ENCODE peak calls at places on chromosomes 4 and X, in seven cellular contexts. One of them, this sample, is unnamed.

GRCh38 chr4:2305766-2306501 is 44.0 kb upstream of the MXD4 start:
- DNase-seq in lung: peak; percentile 23
- DNase-seq in ovary: no peak
- DNase-seq in sigmoid colon: no peak
- DNase-seq in left lung: no peak
- DNase-seq in Caco-2: no peak
- DNase-seq in GM23248: no peak
- DNase-seq in this sample: peak; percentile 38

GRCh38 chrX:148958896-148959295 is 458.5 kb downstream of the AFF2 start:
- DNase-seq in Caco-2: no peak
- DNase-seq in left lung: no peak
- DNase-seq in GM23248: peak; percentile 14
- DNase-seq in ovary: no peak
- DNase-seq in sigmoid colon: no peak
- DNase-seq in lung: no peak
- DNase-seq in this sample: no peak

GRCh38 chrX:74458738-74459137 is 37.4 kb downstream of the SLC16A2 start:
- DNase-seq in lung: no peak
- DNase-seq in left lung: no peak
- DNase-seq in Caco-2: no peak
- DNase-seq in sigmoid colon: no peak
- DNase-seq in ovary: no peak
- DNase-seq in GM23248: peak; percentile 70
- DNase-seq in this sample: no peak

GRCh38 chrX:47574609-47575325 is 7.5 kb upstream of the TIMP1 start:
- DNase-seq in lung: no peak
- DNase-seq in sigmoid colon: no peak
- DNase-seq in left lung: no peak
- DNase-seq in Caco-2: no peak
- DNase-seq in ovary: no peak
- DNase-seq in GM23248: no peak
- DNase-seq in this sample: no peak

GRCh38 chr4:150366487-150366999 is 215.4 kb upstream of the MAB21L2 start:
- DNase-seq in ovary: no peak
- DNase-seq in Caco-2: no peak
- DNase-seq in lung: no peak
- DNase-seq in sigmoid colon: no peak
- DNase-seq in left lung: no peak
- DNase-seq in GM23248: no peak
- DNase-seq in this sample: no peak

GRCh38 chr4:54318904-54319303 is 89.8 kb downstream of the PDGFRA start:
- DNase-seq in ovary: no peak
- DNase-seq in Caco-2: peak; percentile 14
- DNase-seq in GM23248: peak; percentile 75
- DNase-seq in lung: no peak
- DNase-seq in left lung: no peak
- DNase-seq in sigmoid colon: no peak
- DNase-seq in this sample: no peak

GRCh38 chrX:72568406-72569092 is 4.1 kb downstream of the HDAC8 start:
- DNase-seq in GM23248: peak; percentile 46
- DNase-seq in Caco-2: no peak
- DNase-seq in lung: no peak
- DNase-seq in ovary: no peak
- DNase-seq in sigmoid colon: no peak
- DNase-seq in left lung: no peak
- DNase-seq in this sample: no peak

GRCh38 chr4:65538571-65538970 is 131.7 kb downstream of the EPHA5 start:
- DNase-seq in left lung: no peak
- DNase-seq in sigmoid colon: no peak
- DNase-seq in lung: no peak
- DNase-seq in Caco-2: no peak
- DNase-seq in ovary: no peak
- DNase-seq in GM23248: peak; percentile 0
- DNase-seq in this sample: no peak

GRCh38 chr4:164021947-164022346 is 527.5 kb downstream of the TMA16 start:
- DNase-seq in ovary: no peak
- DNase-seq in GM23248: no peak
- DNase-seq in left lung: no peak
- DNase-seq in Caco-2: no peak
- DNase-seq in lung: no peak
- DNase-seq in sigmoid colon: no peak
- DNase-seq in this sample: no peak

GRCh38 chr4:153573881-153574807 is 108.0 kb downstream of the TMEM131L start:
- DNase-seq in GM23248: peak; percentile 87
- DNase-seq in sigmoid colon: peak; percentile 84
- DNase-seq in Caco-2: peak; percentile 58
- DNase-seq in left lung: peak; percentile 59
- DNase-seq in lung: peak; percentile 40
- DNase-seq in ovary: peak; percentile 59
- DNase-seq in this sample: peak; percentile 76

GRCh38 chrX:153643431-153644351 is 3.3 kb upstream of the DUSP9 start:
- DNase-seq in GM23248: peak; percentile 41
- DNase-seq in ovary: no peak
- DNase-seq in sigmoid colon: peak; percentile 56
- DNase-seq in lung: no peak
- DNase-seq in Caco-2: peak; percentile 43
- DNase-seq in left lung: no peak
- DNase-seq in this sample: peak; percentile 77

GRCh38 chr4:16212138-16212782 is 14.0 kb downstream of the TAPT1 start:
- DNase-seq in GM23248: no peak
- DNase-seq in lung: no peak
- DNase-seq in left lung: no peak
- DNase-seq in Caco-2: no peak
- DNase-seq in sigmoid colon: no peak
- DNase-seq in ovary: no peak
- DNase-seq in this sample: no peak
- H3K9me3 ChIP-seq in GM23248: no peaks in the 10 kb centered on the region
- H3K9me3 ChIP-seq in lung: no peaks in the 10 kb centered on the region
- H3K9me3 ChIP-seq in left lung: no peaks in the 10 kb centered on the region
- H3K9me3 ChIP-seq in Caco-2: no peaks in the 10 kb centered on the region
- H3K9me3 ChIP-seq in sigmoid colon: no peaks in the 10 kb centered on the region
- H3K9me3 ChIP-seq in ovary: no peaks in the 10 kb centered on the region
- H3K9me3 ChIP-seq in this sample: no peaks in the 10 kb centered on the region

GRCh38 chr4:7549866-7550265 is 115.1 kb upstream of the PSAPL1 start:
- DNase-seq in sigmoid colon: no peak
- DNase-seq in ovary: no peak
- DNase-seq in lung: no peak
- DNase-seq in GM23248: no peak
- DNase-seq in Caco-2: no peak
- DNase-seq in left lung: no peak
- DNase-seq in this sample: no peak

GRCh38 chr4:7556558-7556957 is 121.8 kb upstream of the PSAPL1 start:
- DNase-seq in ovary: no peak
- DNase-seq in Caco-2: no peak
- DNase-seq in sigmoid colon: no peak
- DNase-seq in left lung: no peak
- DNase-seq in GM23248: no peak
- DNase-seq in lung: no peak
- DNase-seq in this sample: no peak

GRCh38 chr4:7553280-7553679 is 118.5 kb upstream of the PSAPL1 start:
- DNase-seq in sigmoid colon: no peak
- DNase-seq in lung: no peak
- DNase-seq in GM23248: no peak
- DNase-seq in left lung: no peak
- DNase-seq in ovary: no peak
- DNase-seq in Caco-2: no peak
- DNase-seq in this sample: peak; percentile 4

GRCh38 chr4:7554885-7555284 is 120.2 kb upstream of the PSAPL1 start:
- DNase-seq in ovary: no peak
- DNase-seq in lung: no peak
- DNase-seq in left lung: no peak
- DNase-seq in GM23248: no peak
- DNase-seq in Caco-2: peak; percentile 31
- DNase-seq in sigmoid colon: no peak
- DNase-seq in this sample: no peak

GRCh38 chr4:7552466-7552865 is 117.7 kb upstream of the PSAPL1 start:
- DNase-seq in ovary: no peak
- DNase-seq in sigmoid colon: no peak
- DNase-seq in lung: no peak
- DNase-seq in left lung: no peak
- DNase-seq in Caco-2: no peak
- DNase-seq in GM23248: no peak
- DNase-seq in this sample: peak; percentile 17
- H3K9me3 ChIP-seq in ovary: no peaks in the 10 kb centered on the region
- H3K9me3 ChIP-seq in sigmoid colon: no peaks in the 10 kb centered on the region
- H3K9me3 ChIP-seq in lung: peaks cover 39% of the 10 kb centered on the region
- H3K9me3 ChIP-seq in left lung: no peaks in the 10 kb centered on the region
- H3K9me3 ChIP-seq in Caco-2: peaks cover 10% of the 10 kb centered on the region
- H3K9me3 ChIP-seq in GM23248: peaks cover 3% of the 10 kb centered on the region
- H3K9me3 ChIP-seq in this sample: peaks cover 14% of the 10 kb centered on the region

GRCh38 chr4:180610317-180610716 is 1632.9 kb upstream of the TENM3 start:
- DNase-seq in Caco-2: no peak
- DNase-seq in GM23248: no peak
- DNase-seq in lung: no peak
- DNase-seq in sigmoid colon: no peak
- DNase-seq in ovary: no peak
- DNase-seq in left lung: no peak
- DNase-seq in this sample: no peak

GRCh38 chr4:180617203-180617602 is 1626.0 kb upstream of the TENM3 start:
- DNase-seq in left lung: no peak
- DNase-seq in GM23248: no peak
- DNase-seq in ovary: no peak
- DNase-seq in lung: no peak
- DNase-seq in sigmoid colon: no peak
- DNase-seq in Caco-2: peak; percentile 22
- DNase-seq in this sample: no peak

GRCh38 chr4:180618396-180618795 is 1624.8 kb upstream of the TENM3 start:
- DNase-seq in ovary: no peak
- DNase-seq in lung: no peak
- DNase-seq in left lung: no peak
- DNase-seq in Caco-2: no peak
- DNase-seq in sigmoid colon: no peak
- DNase-seq in GM23248: no peak
- DNase-seq in this sample: no peak

DNA sequence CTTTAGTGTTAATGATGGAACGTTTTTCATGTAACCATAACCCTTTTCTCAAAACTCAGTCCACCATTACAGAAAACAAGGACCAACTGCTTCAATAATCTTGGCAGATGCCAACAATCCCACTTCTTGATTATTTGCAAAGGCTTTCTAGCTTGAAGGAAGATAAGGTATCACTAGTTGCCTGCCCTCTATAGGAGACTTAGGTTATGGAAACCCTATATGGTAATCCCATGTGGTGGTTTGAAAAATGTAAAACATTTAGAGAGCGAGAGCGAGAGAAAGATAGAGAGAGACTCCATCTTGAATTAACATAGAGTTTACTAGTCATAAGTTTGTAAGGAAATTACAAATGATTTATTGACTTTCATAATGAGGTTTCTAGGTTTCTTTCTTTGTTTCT is 1627.5 kb upstream of the TENM3 start:
- DNase-seq in GM23248: no peak
- DNase-seq in sigmoid colon: no peak
- DNase-seq in ovary: no peak
- DNase-seq in lung: no peak
- DNase-seq in Caco-2: no peak
- DNase-seq in left lung: no peak
- DNase-seq in this sample: no peak
- H3K9me3 ChIP-seq in GM23248: no peaks in the 10 kb centered on the region
- H3K9me3 ChIP-seq in sigmoid colon: no peaks in the 10 kb centered on the region
- H3K9me3 ChIP-seq in ovary: no peaks in the 10 kb centered on the region
- H3K9me3 ChIP-seq in lung: no peaks in the 10 kb centered on the region
- H3K9me3 ChIP-seq in Caco-2: no peaks in the 10 kb centered on the region
- H3K9me3 ChIP-seq in left lung: no peaks in the 10 kb centered on the region
- H3K9me3 ChIP-seq in this sample: no peaks in the 10 kb centered on the region

GRCh38 chrX:69664693-69665092 is 48.8 kb downstream of the EDA start:
- DNase-seq in GM23248: no peak
- DNase-seq in sigmoid colon: no peak
- DNase-seq in Caco-2: no peak
- DNase-seq in left lung: no peak
- DNase-seq in ovary: no peak
- DNase-seq in lung: no peak
- DNase-seq in this sample: no peak

GRCh38 chrX:69674891-69675290 is 59.0 kb downstream of the EDA start:
- DNase-seq in GM23248: no peak
- DNase-seq in Caco-2: no peak
- DNase-seq in lung: no peak
- DNase-seq in left lung: no peak
- DNase-seq in ovary: no peak
- DNase-seq in sigmoid colon: no peak
- DNase-seq in this sample: no peak

DNA sequence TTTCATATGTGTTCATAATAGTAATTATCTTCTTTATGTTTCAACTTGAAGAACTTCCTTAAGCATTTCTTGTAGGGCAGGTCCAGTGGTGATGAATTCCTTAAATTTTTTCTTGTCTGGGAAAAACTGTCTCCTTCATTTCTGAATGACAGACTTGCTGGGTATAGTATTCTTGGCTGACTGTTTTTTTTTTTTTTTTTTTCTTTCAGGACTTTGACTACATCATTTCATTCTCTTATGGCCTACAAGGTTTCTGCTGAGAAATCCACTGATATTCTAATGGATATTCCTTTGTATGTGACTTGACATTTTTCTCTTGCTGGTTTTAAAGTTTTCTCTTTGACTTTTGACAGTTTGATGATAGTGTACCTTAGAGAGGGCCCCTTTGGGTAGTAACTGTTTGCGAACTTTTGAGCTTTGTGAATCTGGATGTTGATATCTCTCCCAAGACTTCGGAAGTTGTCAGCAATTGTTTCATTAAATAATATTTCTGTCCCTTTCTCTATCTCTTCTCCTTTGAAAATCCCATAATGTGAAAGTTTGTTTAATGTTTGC is 54.2 kb downstream of the EDA start:
- DNase-seq in lung: no peak
- DNase-seq in sigmoid colon: no peak
- DNase-seq in GM23248: no peak
- DNase-seq in left lung: no peak
- DNase-seq in Caco-2: no peak
- DNase-seq in ovary: no peak
- DNase-seq in this sample: no peak
- H3K9me3 ChIP-seq in lung: peaks cover 4% of the 10 kb centered on the region
- H3K9me3 ChIP-seq in sigmoid colon: no peaks in the 10 kb centered on the region
- H3K9me3 ChIP-seq in GM23248: no peaks in the 10 kb centered on the region
- H3K9me3 ChIP-seq in left lung: no peaks in the 10 kb centered on the region
- H3K9me3 ChIP-seq in Caco-2: no peaks in the 10 kb centered on the region
- H3K9me3 ChIP-seq in ovary: no peaks in the 10 kb centered on the region
- H3K9me3 ChIP-seq in this sample: peaks cover 2% of the 10 kb centered on the region

GRCh38 chr4:176760468-176760867 is 32.3 kb downstream of the VEGFC start:
- DNase-seq in left lung: no peak
- DNase-seq in GM23248: no peak
- DNase-seq in Caco-2: no peak
- DNase-seq in lung: no peak
- DNase-seq in sigmoid colon: no peak
- DNase-seq in ovary: no peak
- DNase-seq in this sample: no peak

GRCh38 chr4:176758731-176759130 is 34.0 kb downstream of the VEGFC start:
- DNase-seq in left lung: no peak
- DNase-seq in GM23248: peak; percentile 50
- DNase-seq in Caco-2: no peak
- DNase-seq in sigmoid colon: no peak
- DNase-seq in ovary: no peak
- DNase-seq in lung: no peak
- DNase-seq in this sample: no peak

GRCh38 chr4:176767183-176767582 is 25.5 kb downstream of the VEGFC start:
- DNase-seq in sigmoid colon: no peak
- DNase-seq in lung: no peak
- DNase-seq in GM23248: peak; percentile 61
- DNase-seq in Caco-2: no peak
- DNase-seq in left lung: no peak
- DNase-seq in ovary: no peak
- DNase-seq in this sample: no peak

GRCh38 chr4:176762661-176763308 is 29.9 kb downstream of the VEGFC start:
- DNase-seq in Caco-2: no peak
- DNase-seq in sigmoid colon: no peak
- DNase-seq in GM23248: no peak
- DNase-seq in left lung: no peak
- DNase-seq in ovary: no peak
- DNase-seq in lung: no peak
- DNase-seq in this sample: no peak

GRCh38 chr4:176761872-176762271 is 30.9 kb downstream of the VEGFC start:
- DNase-seq in lung: no peak
- DNase-seq in ovary: no peak
- DNase-seq in GM23248: no peak
- DNase-seq in left lung: no peak
- DNase-seq in Caco-2: no peak
- DNase-seq in sigmoid colon: no peak
- DNase-seq in this sample: no peak
- H3K9me3 ChIP-seq in lung: peaks cover 2% of the 10 kb centered on the region
- H3K9me3 ChIP-seq in ovary: no peaks in the 10 kb centered on the region
- H3K9me3 ChIP-seq in GM23248: no peaks in the 10 kb centered on the region
- H3K9me3 ChIP-seq in left lung: no peaks in the 10 kb centered on the region
- H3K9me3 ChIP-seq in Caco-2: no peaks in the 10 kb centered on the region
- H3K9me3 ChIP-seq in sigmoid colon: no peaks in the 10 kb centered on the region
- H3K9me3 ChIP-seq in this sample: no peaks in the 10 kb centered on the region

This sample was measured in aorta.